ENCODE peak calls at places on chromosomes 11 and 22, in five cellular contexts. R is Caco-2; D is CD4-positive, alpha-beta T cell; B is NCI-H1436; K is CD8-positive, alpha-beta memory T cell. Y is an unnamed sample.

GRCh38 chr11:128496684-128497056 is 90.7 kb downstream of the ETS1 start:
- DNase-seq in K (no peak), D (no peak), B (no peak), R (no peak), Y (no peak)

GRCh38 chr11:75639752-75640151 is 29.1 kb downstream of the MAP6 start:
- DNase-seq in B (peak), K (no peak), D (no peak), R (no peak), Y (peak)

GRCh38 chr22:45832959-45833580 is 143.9 kb downstream of the WNT7B start:
- DNase-seq in B (no peak), K (no peak), D (no peak), R (no peak), Y (no peak)

GRCh38 chr22:41775338-41775737 is 25.1 kb upstream of the CCDC134 start:
- DNase-seq in K (no peak), D (no peak), B (no peak), R (no peak), Y (no peak)

GRCh38 chr11:19241260-19242183 is 777 bp upstream of the E2F8 start:
- DNase-seq in B (no peak), K (peak), R (peak), D (no peak), Y (no peak)

GRCh38 chr11:70174846-70175764 is 28.0 kb upstream of the FADD start:
- DNase-seq in K (no peak), B (peak), D (no peak), R (no peak), Y (no peak)

GRCh38 chr11:45872513-45873356 is 12.7 kb upstream of the MAPK8IP1 start:
- DNase-seq in R (peak), D (no peak), B (peak), K (peak), Y (peak)

GRCh38 chr11:95279921-95280861 is 49.2 kb upstream of the SESN3 start:
- DNase-seq in R (no peak), D (no peak), K (no peak), B (no peak), Y (no peak)

GRCh38 chr22:48758021-48758561 is 1069.6 kb downstream of the BRD1 start:
- DNase-seq in K (no peak), R (no peak), D (no peak), B (no peak), Y (no peak)

GRCh38 chr11:7511405-7511804 is 2.4 kb upstream of the PPFIBP2 start:
- DNase-seq in D (no peak), K (no peak), B (no peak), R (no peak), Y (no peak)

GRCh38 chr11:34357646-34358257 is at the start of gene ABTB2:
- DNase-seq in D (peak), K (peak), B (peak), R (peak), Y (peak)

GRCh38 chr11:5631969-5632635 is 7.3 kb downstream of the TRIM34 start:
- DNase-seq in B (no peak), D (no peak), K (no peak), R (no peak), Y (no peak)

GRCh38 chr11:13339196-13340153 is 61.9 kb downstream of the BMAL1 start:
- DNase-seq in B (no peak), R (no peak), D (no peak), K (peak), Y (peak)

GRCh38 chr11:47047972-47048371 is 111.4 kb downstream of the CSTPP1 start:
- DNase-seq in R (no peak), K (no peak), D (no peak), B (no peak), Y (no peak)

GRCh38 chr11:8871283-8871775 is 39.7 kb upstream of the AKIP1 start:
- DNase-seq in K (no peak), D (no peak), R (peak), B (no peak), Y (peak)

GRCh38 chr11:83158474-83158786 is 1.5 kb downstream of the PCF11 start:
- DNase-seq in B (no peak), K (no peak), D (no peak), R (no peak), Y (no peak)

GRCh38 chr11:108961095-108961494 is 296.2 kb downstream of the DDX10 start:
- DNase-seq in B (no peak), D (no peak), R (no peak), K (no peak), Y (no peak)

GRCh38 chr11:81874627-81875026 is 859.0 kb downstream of the FAM181B start:
- DNase-seq in K (peak), B (no peak), R (no peak), D (no peak), Y (no peak)

GRCh38 chr11:109071712-109072524 is 350.1 kb upstream of the C11orf87 start:
- DNase-seq in D (no peak), R (no peak), K (no peak), B (no peak), Y (no peak)

GRCh38 chr22:17980638-17981051 is 43.7 kb downstream of the MICAL3 start:
- DNase-seq in R (peak), K (peak), B (no peak), D (peak), Y (no peak)

GRCh38 chr11:113896156-113896879 is 8.3 kb upstream of the HTR3B start:
- DNase-seq in K (no peak), B (peak), R (peak), D (peak), Y (no peak)

GRCh38 chr11:44950625-44951472 is at the start of gene TP53I11:
- DNase-seq in D (peak), B (peak), R (peak), K (peak), Y (no peak)

GRCh38 chr22:46731246-46732040 is 6.6 kb downstream of the CERK start:
- DNase-seq in D (no peak), B (no peak), R (no peak), K (no peak), Y (peak)

GRCh38 chr11:30174265-30175022 is 56.4 kb upstream of the FSHB start:
- DNase-seq in D (no peak), R (no peak), K (no peak), B (no peak), Y (no peak)

Y was measured in RCC 7860.